ENCODE peak calls at places on chromosomes 3 and 15, in five cellular contexts. R, K, V, Z and J are unnamed samples.

GRCh38 chr15:25241241-25241801 is 197.5 kb downstream of the UBE3A start:
- DNase-seq in R (no peak), K (no peak), V (no peak), Z (no peak), J (no peak)

GRCh38 chr3:104582092-104582491 is 784.6 kb upstream of the ALCAM start:
- DNase-seq in R (no peak), K (peak), V (peak), Z (no peak), J (no peak)

GRCh38 chr3:126537116-126537729 is 13.3 kb downstream of the CHST13 start:
- DNase-seq in R (no peak), K (no peak), V (peak), Z (no peak), J (no peak)

GRCh38 chr3:124592658-124593441 is 137.4 kb upstream of the UMPS start:
- DNase-seq in R (no peak), K (no peak), V (no peak), Z (no peak), J (no peak)

GRCh38 chr3:71111784-71112440 is 471.6 kb downstream of the FOXP1 start:
- DNase-seq in R (no peak), K (peak), V (no peak), Z (no peak), J (peak)

GRCh38 chr15:74402337-74402839 is 31.4 kb downstream of the SEMA7A start:
- DNase-seq in R (no peak), K (no peak), V (no peak), Z (no peak), J (no peak)

GRCh38 chr3:123419156-123419849 is 29.6 kb downstream of the ADCY5 start:
- DNase-seq in R (no peak), K (no peak), V (no peak), Z (no peak), J (no peak)

GRCh38 chr3:87361956-87362355 is 85.6 kb upstream of the POU1F1 start:
- DNase-seq in R (no peak), K (no peak), V (no peak), Z (no peak), J (no peak)

GRCh38 chr3:56711344-56711743 is 28.3 kb upstream of the TASOR start:
- DNase-seq in R (no peak), K (no peak), V (no peak), Z (no peak), J (no peak)

GRCh38 chr3:187507266-187507665 is 139.1 kb downstream of the RTP4 start:
- DNase-seq in R (no peak), K (no peak), V (no peak), Z (no peak), J (peak)

GRCh38 chr15:48647963-48648362 is 2.5 kb upstream of the FBN1 start:
- DNase-seq in R (no peak), K (peak), V (no peak), Z (no peak), J (peak)

GRCh38 chr3:59364471-59364870 is 314.6 kb upstream of the CFAP20DC start:
- DNase-seq in R (no peak), K (peak), V (no peak), Z (no peak), J (peak)

GRCh38 chr3:72224804-72225509 is 440.0 kb upstream of the PROK2 start:
- DNase-seq in R (no peak), K (no peak), V (peak), Z (no peak), J (no peak)

GRCh38 chr3:14510838-14511622 is 29.1 kb downstream of the GRIP2 start:
- DNase-seq in R (no peak), K (no peak), V (no peak), Z (no peak), J (no peak)

GRCh38 chr3:85342915-85343314 is 384.1 kb downstream of the CADM2 start:
- DNase-seq in R (no peak), K (peak), V (peak), Z (no peak), J (no peak)

GRCh38 chr15:48285329-48286214 is 45.7 kb upstream of the DUT start:
- DNase-seq in R (peak), K (peak), V (peak), Z (no peak), J (peak)